ENCODE peak calls at places on chromosomes 4 and X, in nine cellular contexts. M is AML-193; X is EL; E is stimulated activated CD4-positive, alpha-beta T cell treated with anti-CD3 and anti-CD28 coated beads, Interleukin-15, amount 100 ng/mL, for 1 hour; O is A549; U is RCC 7860; D is choroid plexus epithelial cell; V is Jurkat, Clone E6-1; Z is astrocyte of the spinal cord. H is an unnamed sample.

GRCh38 chr4:96164814-96165351 is 325.0 kb downstream of the PDHA2 start:
- DNase-seq in M (no peak), X (peak), E (no peak), O (no peak), U (peak), D (peak), V (no peak), Z (peak), H (no peak)

GRCh38 chr4:174324725-174325124 is 41.0 kb downstream of the CEP44 start:
- DNase-seq in M (no peak), X (peak), E (no peak), O (no peak), U (no peak), D (peak), V (no peak), Z (peak), H (no peak)

GRCh38 chr4:187021436-187022205 is 298.0 kb upstream of the FAT1 start:
- DNase-seq in M (no peak), X (no peak), E (no peak), O (no peak), U (no peak), D (no peak), V (no peak), Z (no peak), H (no peak)

GRCh38 chr4:118772149-118773081 is 63.5 kb downstream of the SEC24D start:
- DNase-seq in M (peak), X (peak), E (no peak), O (peak), U (no peak), D (peak), V (peak), Z (peak), H (no peak)

GRCh38 chrX:130171446-130172126 is at the start of gene RAB33A:
- DNase-seq in M (peak), X (peak), E (no peak), O (no peak), U (no peak), D (peak), V (no peak), Z (no peak), H (peak)

GRCh38 chr4:39320381-39321115 is 45.6 kb downstream of the RFC1 start:
- DNase-seq in M (no peak), X (peak), E (no peak), O (no peak), U (peak), D (peak), V (no peak), Z (peak), H (no peak)

GRCh38 chr4:95637047-95637600 is 88.4 kb upstream of the UNC5C start:
- DNase-seq in M (no peak), X (no peak), E (no peak), O (peak), U (no peak), D (peak), V (peak), Z (peak), H (no peak)

GRCh38 chr4:108010167-108010566 is 20.5 kb downstream of the HADH start:
- DNase-seq in M (no peak), X (peak), E (no peak), O (no peak), U (peak), D (peak), V (no peak), Z (peak), H (no peak)

GRCh38 chrX:46433892-46434291 is 111.3 kb downstream of the ZNF674 start:
- DNase-seq in M (no peak), X (peak), E (no peak), O (no peak), U (no peak), D (peak), V (no peak), Z (no peak), H (no peak)

GRCh38 chrX:6981718-6982406 is 165.7 kb upstream of the STS start:
- DNase-seq in M (no peak), X (no peak), E (no peak), O (no peak), U (no peak), D (no peak), V (no peak), Z (no peak), H (no peak)

GRCh38 chr4:6941796-6942195 is 32.2 kb downstream of the TBC1D14 start:
- DNase-seq in M (peak), X (no peak), E (no peak), O (no peak), U (no peak), D (no peak), V (no peak), Z (no peak), H (no peak)

GRCh38 chrX:133726211-133726630 is 259.2 kb downstream of the GPC3 start:
- DNase-seq in M (no peak), X (peak), E (no peak), O (peak), U (peak), D (peak), V (no peak), Z (peak), H (peak)

GRCh38 chr4:28082686-28083390 is 1222.2 kb downstream of the STIM2 start:
- DNase-seq in M (no peak), X (peak), E (no peak), O (no peak), U (no peak), D (peak), V (no peak), Z (peak), H (no peak)

GRCh38 chr4:153241970-153242847 is 38.0 kb downstream of the TRIM2 start:
- DNase-seq in M (no peak), X (no peak), E (no peak), O (no peak), U (no peak), D (peak), V (no peak), Z (peak), H (no peak)

GRCh38 chr4:53863163-53863562 is 201.2 kb downstream of the CHIC2 start:
- DNase-seq in M (no peak), X (no peak), E (no peak), O (no peak), U (no peak), D (peak), V (no peak), Z (peak), H (no peak)

GRCh38 chrX:134868766-134869495 is 121.9 kb upstream of the SMIM10 start:
- DNase-seq in M (no peak), X (peak), E (no peak), O (peak), U (peak), D (peak), V (no peak), Z (peak), H (no peak)

GRCh38 chr4:169698331-169698730 is 59.4 kb downstream of the HPF1 start:
- DNase-seq in M (no peak), X (no peak), E (no peak), O (no peak), U (no peak), D (no peak), V (no peak), Z (no peak), H (no peak)

GRCh38 chr4:132195181-132195580 is 953.9 kb upstream of the PCDH10 start:
- DNase-seq in M (no peak), X (no peak), E (no peak), O (no peak), U (no peak), D (peak), V (no peak), Z (peak), H (no peak)

GRCh38 chr4:114015444-114015899 is 36.0 kb upstream of the ARSJ start:
- DNase-seq in M (no peak), X (peak), E (no peak), O (peak), U (peak), D (peak), V (no peak), Z (peak), H (no peak)

GRCh38 chrX:17412692-17413091 is 37.7 kb downstream of the NHS start:
- DNase-seq in M (no peak), X (peak), E (no peak), O (peak), U (peak), D (peak), V (no peak), Z (peak), H (no peak)

GRCh38 chr4:150070464-150071170 is 7.6 kb upstream of the DCLK2 start:
- DNase-seq in M (no peak), X (peak), E (no peak), O (peak), U (no peak), D (peak), V (no peak), Z (peak), H (no peak)

GRCh38 chrX:120365320-120365719 is 3.4 kb downstream of the ATP1B4 start:
- DNase-seq in M (peak), X (peak), E (peak), O (peak), U (no peak), D (peak), V (peak), Z (no peak), H (peak)

GRCh38 chrX:149504915-149505651 is at the start of gene IDS:
- DNase-seq in M (peak), X (peak), E (peak), O (peak), U (peak), D (peak), V (peak), Z (peak), H (peak)

GRCh38 chr4:78644744-78645330 is 93.3 kb downstream of the ANXA3 start:
- DNase-seq in M (peak), X (peak), E (peak), O (peak), U (peak), D (peak), V (peak), Z (peak), H (peak)

GRCh38 chrX:21911481-21911880 is 29.0 kb upstream of the SMS start:
- DNase-seq in M (no peak), X (no peak), E (no peak), O (no peak), U (no peak), D (no peak), V (no peak), Z (no peak), H (no peak)

GRCh38 chr4:5940470-5941203 is 47.8 kb upstream of the CRMP1 start:
- DNase-seq in M (no peak), X (peak), E (no peak), O (no peak), U (no peak), D (peak), V (no peak), Z (no peak), H (peak)

GRCh38 chrX:63128509-63128908 is 222.6 kb downstream of the SPIN4 start:
- DNase-seq in M (peak), X (peak), E (no peak), O (peak), U (peak), D (peak), V (peak), Z (no peak), H (peak)

GRCh38 chrX:101417981-101418841 is 10.2 kb downstream of the HNRNPH2 start:
- DNase-seq in M (peak), X (peak), E (no peak), O (no peak), U (no peak), D (no peak), V (no peak), Z (peak), H (peak)

GRCh38 chr4:6493668-6494304 is 21.4 kb upstream of the PPP2R2C start:
- DNase-seq in M (no peak), X (no peak), E (no peak), O (no peak), U (no peak), D (peak), V (no peak), Z (no peak), H (no peak)